ENCODE peak calls at places on chromosomes 6 and 20, in ten cellular contexts. One of them, this sample, is unnamed.

GRCh38 chr20:14566505-14566904 is 229.1 kb upstream of the FLRT3 start:
- DNase-seq in tibial nerve: no peak
- DNase-seq in A549: no peak
- DNase-seq in activated gamma-delta T cell treated with Interleukin-2 at 50 U/mL for 16 hours: no peak
- DNase-seq in caudate nucleus: no peak
- DNase-seq in NB4: no peak
- DNase-seq in dermis microvascular lymphatic vessel endothelial cell: no peak
- DNase-seq in BJ: peak; percentile 74
- DNase-seq in islet precursor cell: no peak
- DNase-seq in HuH-7: no peak
- DNase-seq in this sample: no peak

GRCh38 chr6:11426571-11426970 is 111.0 kb upstream of the TMEM170B start:
- DNase-seq in tibial nerve: no peak
- DNase-seq in A549: no peak
- DNase-seq in activated gamma-delta T cell treated with Interleukin-2 at 50 U/mL for 16 hours: no peak
- DNase-seq in caudate nucleus: no peak
- DNase-seq in NB4: no peak
- DNase-seq in dermis microvascular lymphatic vessel endothelial cell: peak; percentile 60
- DNase-seq in BJ: no peak
- DNase-seq in islet precursor cell: no peak
- DNase-seq in HuH-7: no peak
- DNase-seq in this sample: no peak

GRCh38 chr20:36574278-36575065 is 1.1 kb downstream of the TGIF2 start:
- DNase-seq in tibial nerve: peak; percentile 37
- DNase-seq in A549: peak; percentile 46
- DNase-seq in activated gamma-delta T cell treated with Interleukin-2 at 50 U/mL for 16 hours: peak; percentile 35
- DNase-seq in caudate nucleus: no peak
- DNase-seq in NB4: peak; percentile 82
- DNase-seq in dermis microvascular lymphatic vessel endothelial cell: peak; percentile 69
- DNase-seq in BJ: no peak
- DNase-seq in islet precursor cell: peak; percentile 83
- DNase-seq in HuH-7: peak; percentile 71
- DNase-seq in this sample: no peak

GRCh38 chr6:11223296-11223695 is 9.2 kb downstream of the NEDD9 start:
- DNase-seq in tibial nerve: no peak
- DNase-seq in A549: no peak
- DNase-seq in activated gamma-delta T cell treated with Interleukin-2 at 50 U/mL for 16 hours: no peak
- DNase-seq in caudate nucleus: no peak
- DNase-seq in NB4: no peak
- DNase-seq in dermis microvascular lymphatic vessel endothelial cell: peak; percentile 36
- DNase-seq in BJ: no peak
- DNase-seq in islet precursor cell: no peak
- DNase-seq in HuH-7: no peak
- DNase-seq in this sample: no peak

GRCh38 chr20:15475483-15475882 is 1097.8 kb downstream of the KIF16B start:
- DNase-seq in tibial nerve: peak; percentile 19
- DNase-seq in A549: no peak
- DNase-seq in activated gamma-delta T cell treated with Interleukin-2 at 50 U/mL for 16 hours: no peak
- DNase-seq in caudate nucleus: no peak
- DNase-seq in NB4: no peak
- DNase-seq in dermis microvascular lymphatic vessel endothelial cell: peak; percentile 7
- DNase-seq in BJ: no peak
- DNase-seq in islet precursor cell: no peak
- DNase-seq in HuH-7: no peak
- DNase-seq in this sample: no peak

GRCh38 chr6:44179072-44179536 is 20.5 kb downstream of the CAPN11 start:
- DNase-seq in tibial nerve: no peak
- DNase-seq in A549: no peak
- DNase-seq in activated gamma-delta T cell treated with Interleukin-2 at 50 U/mL for 16 hours: no peak
- DNase-seq in caudate nucleus: no peak
- DNase-seq in NB4: no peak
- DNase-seq in dermis microvascular lymphatic vessel endothelial cell: peak; percentile 64
- DNase-seq in BJ: no peak
- DNase-seq in islet precursor cell: peak; percentile 50
- DNase-seq in HuH-7: no peak
- DNase-seq in this sample: no peak

GRCh38 chr20:21513881-21514540 is at the start of gene NKX2-2:
- DNase-seq in tibial nerve: no peak
- DNase-seq in A549: no peak
- DNase-seq in activated gamma-delta T cell treated with Interleukin-2 at 50 U/mL for 16 hours: no peak
- DNase-seq in caudate nucleus: peak; percentile 70
- DNase-seq in NB4: no peak
- DNase-seq in dermis microvascular lymphatic vessel endothelial cell: no peak
- DNase-seq in BJ: no peak
- DNase-seq in islet precursor cell: peak; percentile 55
- DNase-seq in HuH-7: no peak
- DNase-seq in this sample: no peak

GRCh38 chr6:91081452-91082067 is 494.7 kb upstream of the MAP3K7 start:
- DNase-seq in tibial nerve: no peak
- DNase-seq in A549: peak; percentile 37
- DNase-seq in activated gamma-delta T cell treated with Interleukin-2 at 50 U/mL for 16 hours: no peak
- DNase-seq in caudate nucleus: no peak
- DNase-seq in NB4: peak; percentile 60
- DNase-seq in dermis microvascular lymphatic vessel endothelial cell: peak; percentile 50
- DNase-seq in BJ: no peak
- DNase-seq in islet precursor cell: no peak
- DNase-seq in HuH-7: peak; percentile 26
- DNase-seq in this sample: peak; percentile 70

GRCh38 chr6:88871498-88871897 is 91.9 kb downstream of the RNGTT start:
- DNase-seq in tibial nerve: no peak
- DNase-seq in A549: no peak
- DNase-seq in activated gamma-delta T cell treated with Interleukin-2 at 50 U/mL for 16 hours: no peak
- DNase-seq in caudate nucleus: no peak
- DNase-seq in NB4: no peak
- DNase-seq in dermis microvascular lymphatic vessel endothelial cell: no peak
- DNase-seq in BJ: no peak
- DNase-seq in islet precursor cell: no peak
- DNase-seq in HuH-7: no peak
- DNase-seq in this sample: no peak

GRCh38 chr20:22389836-22390542 is 194.4 kb downstream of the FOXA2 start:
- DNase-seq in tibial nerve: no peak
- DNase-seq in A549: peak; percentile 89
- DNase-seq in activated gamma-delta T cell treated with Interleukin-2 at 50 U/mL for 16 hours: no peak
- DNase-seq in caudate nucleus: no peak
- DNase-seq in NB4: no peak
- DNase-seq in dermis microvascular lymphatic vessel endothelial cell: no peak
- DNase-seq in BJ: no peak
- DNase-seq in islet precursor cell: peak; percentile 92
- DNase-seq in HuH-7: no peak
- DNase-seq in this sample: peak; percentile 36

GRCh38 chr6:19052219-19052618 is 665.1 kb downstream of the RNF144B start:
- DNase-seq in tibial nerve: no peak
- DNase-seq in A549: no peak
- DNase-seq in activated gamma-delta T cell treated with Interleukin-2 at 50 U/mL for 16 hours: no peak
- DNase-seq in caudate nucleus: no peak
- DNase-seq in NB4: no peak
- DNase-seq in dermis microvascular lymphatic vessel endothelial cell: no peak
- DNase-seq in BJ: no peak
- DNase-seq in islet precursor cell: no peak
- DNase-seq in HuH-7: no peak
- DNase-seq in this sample: peak; percentile 29

GRCh38 chr6:169958510-169958909 is 207.1 kb downstream of the ERMARD start:
- DNase-seq in tibial nerve: no peak
- DNase-seq in A549: no peak
- DNase-seq in activated gamma-delta T cell treated with Interleukin-2 at 50 U/mL for 16 hours: no peak
- DNase-seq in caudate nucleus: no peak
- DNase-seq in NB4: no peak
- DNase-seq in dermis microvascular lymphatic vessel endothelial cell: no peak
- DNase-seq in BJ: no peak
- DNase-seq in islet precursor cell: no peak
- DNase-seq in HuH-7: no peak
- DNase-seq in this sample: no peak

GRCh38 chr6:21538186-21538798 is 55.3 kb upstream of the SOX4 start:
- DNase-seq in tibial nerve: no peak
- DNase-seq in A549: no peak
- DNase-seq in activated gamma-delta T cell treated with Interleukin-2 at 50 U/mL for 16 hours: no peak
- DNase-seq in caudate nucleus: no peak
- DNase-seq in NB4: peak; percentile 22
- DNase-seq in dermis microvascular lymphatic vessel endothelial cell: no peak
- DNase-seq in BJ: no peak
- DNase-seq in islet precursor cell: no peak
- DNase-seq in HuH-7: no peak
- DNase-seq in this sample: no peak

GRCh38 chr6:6008648-6009421 is 2.1 kb upstream of the NRN1 start:
- DNase-seq in tibial nerve: peak; percentile 68
- DNase-seq in A549: peak; percentile 38
- DNase-seq in activated gamma-delta T cell treated with Interleukin-2 at 50 U/mL for 16 hours: no peak
- DNase-seq in caudate nucleus: no peak
- DNase-seq in NB4: peak; percentile 88
- DNase-seq in dermis microvascular lymphatic vessel endothelial cell: peak; percentile 79
- DNase-seq in BJ: no peak
- DNase-seq in islet precursor cell: peak; percentile 92
- DNase-seq in HuH-7: peak; percentile 78
- DNase-seq in this sample: no peak

GRCh38 chr6:125939026-125939425 is 17.5 kb upstream of the HINT3 start:
- DNase-seq in tibial nerve: no peak
- DNase-seq in A549: no peak
- DNase-seq in activated gamma-delta T cell treated with Interleukin-2 at 50 U/mL for 16 hours: no peak
- DNase-seq in caudate nucleus: no peak
- DNase-seq in NB4: no peak
- DNase-seq in dermis microvascular lymphatic vessel endothelial cell: peak; percentile 60
- DNase-seq in BJ: no peak
- DNase-seq in islet precursor cell: no peak
- DNase-seq in HuH-7: no peak
- DNase-seq in this sample: no peak

GRCh38 chr6:46704562-46704961 is 16.9 kb downstream of the TDRD6 start:
- DNase-seq in tibial nerve: no peak
- DNase-seq in A549: peak; percentile 37
- DNase-seq in activated gamma-delta T cell treated with Interleukin-2 at 50 U/mL for 16 hours: no peak
- DNase-seq in caudate nucleus: no peak
- DNase-seq in NB4: peak; percentile 67
- DNase-seq in dermis microvascular lymphatic vessel endothelial cell: peak; percentile 17
- DNase-seq in BJ: no peak
- DNase-seq in islet precursor cell: no peak
- DNase-seq in HuH-7: no peak
- DNase-seq in this sample: peak; percentile 13

GRCh38 chr6:78438135-78438534 is 429.2 kb upstream of the IRAK1BP1 start:
- DNase-seq in tibial nerve: no peak
- DNase-seq in A549: no peak
- DNase-seq in activated gamma-delta T cell treated with Interleukin-2 at 50 U/mL for 16 hours: no peak
- DNase-seq in caudate nucleus: no peak
- DNase-seq in NB4: no peak
- DNase-seq in dermis microvascular lymphatic vessel endothelial cell: no peak
- DNase-seq in BJ: no peak
- DNase-seq in islet precursor cell: no peak
- DNase-seq in HuH-7: no peak
- DNase-seq in this sample: no peak

GRCh38 chr6:27062755-27063154 is 184.7 kb upstream of the PRSS16 start:
- DNase-seq in tibial nerve: no peak
- DNase-seq in A549: no peak
- DNase-seq in activated gamma-delta T cell treated with Interleukin-2 at 50 U/mL for 16 hours: no peak
- DNase-seq in caudate nucleus: no peak
- DNase-seq in NB4: no peak
- DNase-seq in dermis microvascular lymphatic vessel endothelial cell: no peak
- DNase-seq in BJ: no peak
- DNase-seq in islet precursor cell: no peak
- DNase-seq in HuH-7: no peak
- DNase-seq in this sample: no peak

GRCh38 chr6:111806561-111807497 is 66.4 kb downstream of the FYN start:
- DNase-seq in tibial nerve: no peak
- DNase-seq in A549: no peak
- DNase-seq in activated gamma-delta T cell treated with Interleukin-2 at 50 U/mL for 16 hours: no peak
- DNase-seq in caudate nucleus: no peak
- DNase-seq in NB4: no peak
- DNase-seq in dermis microvascular lymphatic vessel endothelial cell: no peak
- DNase-seq in BJ: no peak
- DNase-seq in islet precursor cell: peak; percentile 35
- DNase-seq in HuH-7: no peak
- DNase-seq in this sample: no peak

GRCh38 chr6:167153523-167153959 is 4.2 kb downstream of the GPR31 start:
- DNase-seq in tibial nerve: no peak
- DNase-seq in A549: no peak
- DNase-seq in activated gamma-delta T cell treated with Interleukin-2 at 50 U/mL for 16 hours: no peak
- DNase-seq in caudate nucleus: no peak
- DNase-seq in NB4: peak; percentile 63
- DNase-seq in dermis microvascular lymphatic vessel endothelial cell: peak; percentile 81
- DNase-seq in BJ: no peak
- DNase-seq in islet precursor cell: peak; percentile 90
- DNase-seq in HuH-7: no peak
- DNase-seq in this sample: no peak

GRCh38 chr6:64817525-64817924 is 889.5 kb downstream of the EYS start:
- DNase-seq in tibial nerve: no peak
- DNase-seq in A549: no peak
- DNase-seq in activated gamma-delta T cell treated with Interleukin-2 at 50 U/mL for 16 hours: no peak
- DNase-seq in caudate nucleus: no peak
- DNase-seq in NB4: no peak
- DNase-seq in dermis microvascular lymphatic vessel endothelial cell: peak; percentile 11
- DNase-seq in BJ: no peak
- DNase-seq in islet precursor cell: no peak
- DNase-seq in HuH-7: no peak
- DNase-seq in this sample: no peak

GRCh38 chr6:148635070-148635743 is 111.6 kb upstream of the UST start:
- DNase-seq in tibial nerve: no peak
- DNase-seq in A549: no peak
- DNase-seq in activated gamma-delta T cell treated with Interleukin-2 at 50 U/mL for 16 hours: no peak
- DNase-seq in caudate nucleus: no peak
- DNase-seq in NB4: no peak
- DNase-seq in dermis microvascular lymphatic vessel endothelial cell: no peak
- DNase-seq in BJ: no peak
- DNase-seq in islet precursor cell: no peak
- DNase-seq in HuH-7: no peak
- DNase-seq in this sample: no peak

GRCh38 chr6:133179483-133179882 is 61.7 kb upstream of the EYA4 start:
- DNase-seq in tibial nerve: no peak
- DNase-seq in A549: no peak
- DNase-seq in activated gamma-delta T cell treated with Interleukin-2 at 50 U/mL for 16 hours: no peak
- DNase-seq in caudate nucleus: no peak
- DNase-seq in NB4: no peak
- DNase-seq in dermis microvascular lymphatic vessel endothelial cell: no peak
- DNase-seq in BJ: no peak
- DNase-seq in islet precursor cell: no peak
- DNase-seq in HuH-7: no peak
- DNase-seq in this sample: no peak

GRCh38 chr20:11766961-11767360 is 150.7 kb upstream of the BTBD3 start:
- DNase-seq in tibial nerve: no peak
- DNase-seq in A549: no peak
- DNase-seq in activated gamma-delta T cell treated with Interleukin-2 at 50 U/mL for 16 hours: no peak
- DNase-seq in caudate nucleus: no peak
- DNase-seq in NB4: no peak
- DNase-seq in dermis microvascular lymphatic vessel endothelial cell: no peak
- DNase-seq in BJ: no peak
- DNase-seq in islet precursor cell: no peak
- DNase-seq in HuH-7: no peak
- DNase-seq in this sample: peak; percentile 4

GRCh38 chr6:3163248-3163594 is 5.9 kb upstream of the TUBB2A start:
- DNase-seq in tibial nerve: no peak
- DNase-seq in A549: no peak
- DNase-seq in activated gamma-delta T cell treated with Interleukin-2 at 50 U/mL for 16 hours: no peak
- DNase-seq in caudate nucleus: no peak
- DNase-seq in NB4: no peak
- DNase-seq in dermis microvascular lymphatic vessel endothelial cell: no peak
- DNase-seq in BJ: no peak
- DNase-seq in islet precursor cell: no peak
- DNase-seq in HuH-7: no peak
- DNase-seq in this sample: no peak

GRCh38 chr6:16519265-16520242 is 241.7 kb downstream of the ATXN1 start:
- DNase-seq in tibial nerve: no peak
- DNase-seq in A549: no peak
- DNase-seq in activated gamma-delta T cell treated with Interleukin-2 at 50 U/mL for 16 hours: no peak
- DNase-seq in caudate nucleus: no peak
- DNase-seq in NB4: no peak
- DNase-seq in dermis microvascular lymphatic vessel endothelial cell: peak; percentile 31
- DNase-seq in BJ: no peak
- DNase-seq in islet precursor cell: peak; percentile 89
- DNase-seq in HuH-7: peak; percentile 18
- DNase-seq in this sample: no peak

GRCh38 chr20:37630161-37630560 is 63.7 kb upstream of the CTNNBL1 start:
- DNase-seq in tibial nerve: no peak
- DNase-seq in A549: no peak
- DNase-seq in activated gamma-delta T cell treated with Interleukin-2 at 50 U/mL for 16 hours: no peak
- DNase-seq in caudate nucleus: no peak
- DNase-seq in NB4: no peak
- DNase-seq in dermis microvascular lymphatic vessel endothelial cell: no peak
- DNase-seq in BJ: no peak
- DNase-seq in islet precursor cell: no peak
- DNase-seq in HuH-7: no peak
- DNase-seq in this sample: no peak

GRCh38 chr6:26187981-26188635 is 100.9 kb downstream of the HFE start:
- DNase-seq in tibial nerve: no peak
- DNase-seq in A549: peak; percentile 63
- DNase-seq in activated gamma-delta T cell treated with Interleukin-2 at 50 U/mL for 16 hours: no peak
- DNase-seq in caudate nucleus: no peak
- DNase-seq in NB4: peak; percentile 91
- DNase-seq in dermis microvascular lymphatic vessel endothelial cell: no peak
- DNase-seq in BJ: no peak
- DNase-seq in islet precursor cell: peak; percentile 74
- DNase-seq in HuH-7: no peak
- DNase-seq in this sample: no peak

This sample was measured in astrocyte of the cerebellum.